ENCODE peak calls at places on chromosomes 12 and 14, in five cellular contexts. A is EL, D is DMS153, V is left cardiac atrium, U is AG08395. P is an unnamed sample.

GRCh38 chr14:54738009-54738408 is 164.6 kb downstream of the GCH1 start:
- DNase-seq in A (peak), D (peak), V (no peak), U (no peak), P (no peak)

GRCh38 chr12:103560604-103561101 is 26.4 kb upstream of the STAB2 start:
- DNase-seq in A (peak), D (no peak), V (no peak), U (peak), P (no peak)

GRCh38 chr14:53055003-53055402 is 98.1 kb downstream of the DDHD1 start:
- DNase-seq in A (peak), D (peak), V (no peak), U (peak), P (no peak)

GRCh38 chr14:45267084-45267483 is 14.1 kb upstream of the MIS18BP1 start:
- DNase-seq in A (no peak), D (no peak), V (no peak), U (no peak), P (no peak)

GRCh38 chr12:52798003-52798670 is 2.2 kb upstream of the KRT3 start:
- DNase-seq in A (peak), D (no peak), V (no peak), U (peak), P (no peak)

GRCh38 chr14:34678306-34678705 is 36.1 kb downstream of the CFL2 start:
- DNase-seq in A (no peak), D (no peak), V (no peak), U (peak), P (no peak)

GRCh38 chr14:70771781-70772212 is 37.5 kb downstream of the MAP3K9 start:
- DNase-seq in A (no peak), D (no peak), V (no peak), U (no peak), P (no peak)

GRCh38 chr12:20272801-20273200 is 95.5 kb upstream of the PDE3A start:
- DNase-seq in A (no peak), D (no peak), V (no peak), U (no peak), P (no peak)

GRCh38 chr14:30621354-30621953 is 665 bp upstream of the SCFD1 start:
- DNase-seq in A (peak), D (no peak), V (peak), U (peak), P (peak)

GRCh38 chr14:77882098-77882497 is 82.2 kb downstream of the ADCK1 start:
- DNase-seq in A (no peak), D (peak), V (peak), U (peak), P (no peak)

P was measured in stimulated activated naive CD8-positive, alpha-beta T cell treated with anti-CD3 and anti-CD28 coated beads, Interleukin-15, Interleukin-2, amounts not matched to agents 100 U/mL and 50 U/mL, for 24 hours.